ENCODE peak calls at places on chromosomes 13 and 19, in four cellular contexts. T, M, A and I are unnamed samples.

GRCh38 chr13:36778083-36778671 is 40.8 kb upstream of the RFXAP start:
- DNase-seq in T (no peak), M (no peak), A (no peak), I (no peak)

GRCh38 chr13:97142452-97142851 is 79.7 kb upstream of the MBNL2 start:
- DNase-seq in T (peak), M (no peak), A (no peak), I (no peak)

GRCh38 chr13:40706439-40706838 is 40.0 kb upstream of the FOXO1 start:
- DNase-seq in T (no peak), M (no peak), A (no peak), I (no peak)

GRCh38 chr13:46492946-46493345 is 60.0 kb upstream of the LRCH1 start:
- DNase-seq in T (peak), M (peak), A (no peak), I (no peak)

GRCh38 chr13:21767032-21767431 is 96.2 kb downstream of the FGF9 start:
- DNase-seq in T (no peak), M (no peak), A (no peak), I (no peak)

GRCh38 chr13:112055417-112056206 is 11.3 kb upstream of the SOX1 start:
- DNase-seq in T (no peak), M (no peak), A (no peak), I (no peak)

GRCh38 chr13:34035676-34036325 is 217.9 kb downstream of the RFC3 start:
- DNase-seq in T (peak), M (no peak), A (no peak), I (no peak)

GRCh38 chr19:16628984-16629691 is 1.1 kb upstream of the MED26 start:
- DNase-seq in T (no peak), M (no peak), A (peak), I (peak)

GRCh38 chr19:36392916-36393673 is 14.1 kb upstream of the ZFP14 start:
- DNase-seq in T (peak), M (no peak), A (no peak), I (no peak)

GRCh38 chr19:2123682-2124387 is 27.1 kb downstream of the IZUMO4 start:
- DNase-seq in T (no peak), M (no peak), A (no peak), I (no peak)

GRCh38 chr13:44906230-44906629 is 83.0 kb downstream of the NUFIP1 start:
- DNase-seq in T (no peak), M (no peak), A (no peak), I (no peak)

GRCh38 chr13:79108914-79109643 is 297.0 kb downstream of the RBM26 start:
- DNase-seq in T (no peak), M (no peak), A (no peak), I (no peak)

GRCh38 chr13:19862511-19863313 is 737 bp downstream of the ZMYM5 start:
- DNase-seq in T (peak), M (peak), A (no peak), I (peak)

GRCh38 chr19:7673995-7674667 is 2.8 kb upstream of the MCEMP1 start:
- DNase-seq in T (peak), M (no peak), A (no peak), I (peak)

GRCh38 chr19:55087542-55087935 is 11.9 kb downstream of the EPS8L1 start:
- DNase-seq in T (no peak), M (no peak), A (no peak), I (no peak)
- TF ChIP-seq POLR2A in T (no peak), M (no peak), A (no peak), I (no peak)

DNA sequence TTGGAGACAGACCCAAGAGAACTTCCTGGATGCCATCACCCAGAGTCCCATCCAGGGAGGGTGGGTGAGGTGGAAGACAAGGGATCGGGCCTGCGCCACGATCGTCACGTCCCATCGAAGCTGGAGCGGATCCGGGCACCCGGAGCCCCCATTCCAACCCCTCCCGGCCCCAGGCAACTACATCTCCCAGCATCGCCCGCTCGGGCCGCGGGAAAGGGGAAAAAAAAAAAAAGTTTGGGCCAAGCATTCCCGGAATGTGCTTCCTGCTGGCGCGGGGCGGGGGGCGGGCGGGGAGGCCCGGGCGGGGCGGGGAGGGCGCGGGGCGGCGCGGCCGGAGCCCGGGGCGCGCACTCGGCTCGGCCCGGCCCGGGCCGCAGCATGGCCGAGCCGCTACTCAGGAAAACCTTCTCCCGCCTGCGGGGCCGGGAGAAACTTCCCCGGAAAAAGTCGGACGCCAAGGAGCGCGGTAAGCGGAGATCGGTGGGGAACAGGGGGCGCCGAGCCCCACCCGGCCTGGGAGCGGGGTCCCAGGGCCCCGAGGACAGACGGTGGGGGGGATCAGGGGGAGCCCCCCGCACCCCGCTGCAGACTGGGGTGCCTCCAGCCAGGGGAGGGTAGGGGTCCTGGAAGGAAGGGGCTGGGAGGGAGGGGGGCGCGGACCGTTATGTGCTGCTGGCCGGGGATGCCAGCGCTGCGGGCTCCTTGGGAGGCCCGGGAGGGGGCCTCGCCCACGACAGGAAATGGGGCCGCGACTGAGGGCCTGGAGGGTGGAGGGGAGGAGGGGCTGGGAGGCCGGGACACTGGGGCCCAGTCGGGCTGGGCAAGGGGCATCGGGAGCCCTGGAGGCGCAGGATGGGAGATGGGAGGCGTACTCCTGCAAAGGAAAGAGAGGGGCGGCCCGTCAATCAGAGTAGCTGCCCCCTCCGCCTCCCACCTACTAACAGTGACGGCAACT is at the start of gene SYDE1:
- DNase-seq in T (peak), M (no peak), A (peak), I (peak)
- TF ChIP-seq POLR2A in T (peak), M (no peak), A (peak), I (peak)

GRCh38 chr19:29409121-29409862 is 116.5 kb upstream of the VSTM2B start:
- DNase-seq in T (no peak), M (no peak), A (no peak), I (no peak)

GRCh38 chr19:29405728-29405995 is 120.1 kb upstream of the VSTM2B start:
- DNase-seq in T (no peak), M (no peak), A (no peak), I (no peak)

GRCh38 chr19:29415507-29415906 is 110.3 kb upstream of the VSTM2B start:
- DNase-seq in T (peak), M (no peak), A (no peak), I (no peak)

GRCh38 chr19:29413435-29413834 is 112.4 kb upstream of the VSTM2B start:
- DNase-seq in T (no peak), M (no peak), A (no peak), I (no peak)

GRCh38 chr19:29410974-29411615 is 114.7 kb upstream of the VSTM2B start:
- DNase-seq in T (no peak), M (no peak), A (no peak), I (peak)
- TF ChIP-seq POLR2A in T (no peak), M (no peak), A (no peak), I (no peak)

DNA sequence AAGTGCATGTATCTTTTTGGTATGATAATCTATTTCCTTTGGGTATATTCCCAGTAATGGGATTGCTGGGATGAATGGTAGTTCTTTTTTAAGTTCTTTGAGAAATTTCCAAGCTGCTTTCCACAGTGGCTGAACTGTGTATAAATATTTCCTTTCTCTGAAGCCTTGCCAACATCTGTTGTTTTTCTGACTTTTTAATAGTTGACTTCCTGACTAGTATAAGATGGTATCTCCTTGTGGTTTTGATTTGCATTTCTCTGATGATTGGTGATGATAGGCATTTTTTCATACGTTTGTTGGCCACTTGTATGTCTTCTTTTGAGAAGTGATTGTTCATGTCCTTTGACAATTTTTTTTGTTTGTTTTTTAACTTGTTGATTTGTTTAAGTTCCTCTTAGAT is 61.6 kb upstream of the PCDH17 start:
- DNase-seq in T (no peak), M (no peak), A (no peak), I (no peak)
- TF ChIP-seq POLR2A in T (no peak), M (no peak), A (no peak), I (no peak)

GRCh38 chr19:57559404-57560025 is at the start of gene ZNF550:
- DNase-seq in T (peak), M (peak), A (peak), I (peak)
- TF ChIP-seq POLR2A in T (peak), M (peak), A (peak), I (no peak)

DNA sequence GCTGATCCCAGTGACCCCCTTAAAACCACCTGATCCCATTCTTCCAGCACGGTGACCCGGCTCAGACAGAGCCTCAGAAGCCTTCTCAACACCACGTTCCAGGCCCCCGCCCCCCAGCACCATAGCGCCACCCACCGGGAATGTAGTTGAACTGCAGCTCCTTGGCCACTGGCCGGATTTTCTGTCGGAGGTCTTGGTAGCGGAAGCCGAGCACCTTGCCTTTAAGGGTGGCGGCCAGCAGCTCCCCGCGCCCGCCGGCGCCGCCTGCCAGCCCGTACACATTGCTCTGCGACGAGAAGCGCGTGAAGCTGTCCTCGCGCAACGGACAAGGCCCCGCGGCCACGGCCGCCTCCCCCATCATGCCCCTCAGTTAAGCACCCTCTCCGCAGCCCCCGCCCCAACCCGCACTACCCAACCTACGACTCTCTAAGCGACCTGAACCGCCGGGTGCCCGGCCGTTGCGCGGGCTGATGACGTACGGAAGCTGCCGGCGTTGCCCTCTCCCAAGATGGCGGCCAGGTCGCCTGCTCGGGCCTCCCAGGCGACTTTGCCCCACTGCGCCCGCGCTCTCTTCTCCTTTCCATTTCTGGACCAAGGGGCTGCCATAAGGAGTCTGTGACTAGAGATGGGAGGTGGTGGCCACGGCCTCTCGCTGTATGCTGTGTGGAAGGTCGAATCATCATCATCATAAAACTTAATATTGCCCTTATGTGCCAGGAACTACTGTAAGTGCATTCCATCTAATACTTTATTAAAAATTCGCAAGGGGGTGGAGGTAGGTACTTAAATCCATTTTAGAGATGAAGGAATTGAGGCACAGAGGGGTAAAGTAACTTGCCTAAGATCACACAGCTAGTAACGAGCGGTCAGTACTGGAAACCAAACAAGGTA is at the start of gene KPTN:
- DNase-seq in T (peak), M (peak), A (peak), I (peak)
- TF ChIP-seq POLR2A in T (peak), M (peak), A (no peak), I (peak)